ENCODE peak calls at places on chromosome X, in ten cellular contexts. R is body of pancreas, Z is vagina, L is heart left ventricle, B is prostate gland, K is ovary, W is IMR-90, E is breast epithelium, P is stomach, F is right lobe of liver. Q is an unnamed sample.

GRCh38 chrX:31168596-31168995 is 96.8 kb upstream of the FTHL17 start:
- DNase-seq in R (no peak), Z (no peak), L (no peak), B (no peak), K (no peak), W (no peak), E (no peak), P (no peak), F (no peak), Q (no peak)

GRCh38 chrX:8405631-8406030 is 59.0 kb upstream of the VCX3B start:
- DNase-seq in R (no peak), Z (no peak), L (no peak), B (no peak), K (no peak), W (no peak), E (no peak), P (no peak), F (no peak), Q (no peak)

GRCh38 chrX:9587551-9588096 is 122.8 kb downstream of the TBL1X start:
- DNase-seq in R (no peak), Z (no peak), L (no peak), B (no peak), K (no peak), W (no peak), E (no peak), P (no peak), F (no peak), Q (no peak)

GRCh38 chrX:14865201-14865600 is 7.7 kb downstream of the FANCB start:
- DNase-seq in R (no peak), Z (no peak), L (no peak), B (no peak), K (no peak), W (peak; percentile 41), E (no peak), P (no peak), F (no peak), Q (no peak)

GRCh38 chrX:113305496-113305895 is 464.9 kb upstream of the AMOT start:
- DNase-seq in R (no peak), Z (no peak), L (no peak), B (no peak), K (no peak), W (peak; percentile 4), E (no peak), P (no peak), F (no peak), Q (no peak)

GRCh38 chrX:85851418-85851817 is 195.9 kb downstream of the CHM start:
- DNase-seq in R (peak; percentile 15), Z (no peak), L (no peak), B (peak; percentile 4), K (no peak), W (peak; percentile 3), E (no peak), P (peak; percentile 28), F (peak; percentile 51), Q (peak; percentile 26)

GRCh38 chrX:120617996-120618630 is 11.7 kb downstream of the C1GALT1C1 start:
- DNase-seq in R (no peak), Z (no peak), L (no peak), B (no peak), K (no peak), W (no peak), E (no peak), P (no peak), F (no peak), Q (no peak)

GRCh38 chrX:5681159-5681558 is 547.5 kb downstream of the NLGN4X start:
- DNase-seq in R (no peak), Z (no peak), L (no peak), B (no peak), K (no peak), W (no peak), E (no peak), P (no peak), F (no peak), Q (no peak)

GRCh38 chrX:53184836-53185235 is 40.2 kb downstream of the KDM5C start:
- DNase-seq in R (no peak), Z (no peak), L (no peak), B (no peak), K (no peak), W (peak; percentile 65), E (no peak), P (no peak), F (no peak), Q (no peak)

GRCh38 chrX:38862100-38862499 is 60.8 kb downstream of the MID1IP1 start:
- DNase-seq in R (no peak), Z (no peak), L (no peak), B (no peak), K (no peak), W (no peak), E (no peak), P (no peak), F (no peak), Q (no peak)
- H3K36me3 ChIP-seq in R (no peaks in the 10 kb centered on the region), Z (no peaks in the 10 kb centered on the region), L (no peaks in the 10 kb centered on the region), B (no peaks in the 10 kb centered on the region), K (no peaks in the 10 kb centered on the region), W (no peaks in the 10 kb centered on the region), E (no peaks in the 10 kb centered on the region), P (no peaks in the 10 kb centered on the region), F (no peaks in the 10 kb centered on the region), Q (no peaks in the 10 kb centered on the region)

GRCh38 chrX:47571215-47571614 is 10.2 kb downstream of the ARAF start:
- DNase-seq in R (no peak), Z (no peak), L (no peak), B (no peak), K (no peak), W (no peak), E (no peak), P (no peak), F (no peak), Q (no peak)

GRCh38 chrX:47572773-47573333 is 9.4 kb upstream of the TIMP1 start:
- DNase-seq in R (no peak), Z (no peak), L (no peak), B (no peak), K (no peak), W (no peak), E (no peak), P (no peak), F (no peak), Q (no peak)

GRCh38 chrX:47570794-47571193 is 9.8 kb downstream of the ARAF start:
- DNase-seq in R (no peak), Z (no peak), L (no peak), B (no peak), K (no peak), W (no peak), E (no peak), P (no peak), F (no peak), Q (no peak)

GRCh38 chrX:47573334-47574095 is 8.7 kb upstream of the TIMP1 start:
- DNase-seq in R (peak; percentile 17), Z (no peak), L (peak; percentile 58), B (peak; percentile 14), K (peak; percentile 81), W (peak; percentile 73), E (no peak), P (no peak), F (no peak), Q (peak; percentile 47)

GRCh38 chrX:47571896-47572295 is 10.3 kb upstream of the TIMP1 start:
- DNase-seq in R (no peak), Z (no peak), L (no peak), B (no peak), K (no peak), W (no peak), E (no peak), P (no peak), F (no peak), Q (no peak)
- TF ChIP-seq POLR2A in R (no peak), Z (no peak), L (no peak), B (no peak), K (no peak), W (no peak), E (no peak), P (no peak), F (no peak), Q (no peak)

DNA sequence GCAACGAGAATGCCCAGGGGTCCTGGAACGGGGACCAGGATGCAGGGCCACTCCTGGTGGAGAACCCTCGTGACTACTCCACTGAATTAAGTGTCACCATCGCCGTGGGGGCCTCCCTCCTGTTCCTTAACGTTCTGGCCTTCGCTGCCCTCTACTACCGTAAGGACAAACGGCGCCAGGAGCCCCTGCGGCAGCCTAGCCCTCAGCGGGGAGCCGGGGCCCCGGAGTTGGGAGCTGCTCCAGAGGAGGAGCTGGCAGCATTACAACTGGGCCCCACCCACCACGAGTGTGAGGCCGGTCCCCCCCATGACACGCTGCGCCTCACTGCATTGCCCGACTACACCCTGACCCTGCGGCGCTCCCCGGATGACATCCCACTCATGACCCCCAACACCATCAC is 24.9 kb downstream of the NLGN3 start:
- DNase-seq in R (no peak), Z (no peak), L (no peak), B (no peak), K (no peak), W (no peak), E (no peak), P (no peak), F (no peak), Q (no peak)
- TF ChIP-seq CTCF in R (no peak), Z (no peak), L (no peak), B (no peak), K (no peak), W (no peak), E (no peak), P (no peak), F (no peak), Q (no peak)

GRCh38 chrX:45758738-45759397 is 558.2 kb upstream of the DIPK2B start:
- DNase-seq in R (no peak), Z (no peak), L (no peak), B (no peak), K (no peak), W (peak; percentile 49), E (no peak), P (no peak), F (no peak), Q (no peak)

GRCh38 chrX:45762699-45763647 is 562.3 kb upstream of the DIPK2B start:
- DNase-seq in R (no peak), Z (no peak), L (no peak), B (no peak), K (no peak), W (no peak), E (no peak), P (no peak), F (no peak), Q (no peak)

GRCh38 chrX:45758319-45758718 is 557.6 kb upstream of the DIPK2B start:
- DNase-seq in R (peak; percentile 17), Z (no peak), L (no peak), B (no peak), K (no peak), W (peak; percentile 93), E (no peak), P (no peak), F (no peak), Q (peak; percentile 17)

GRCh38 chrX:45761920-45762319 is 561.2 kb upstream of the DIPK2B start:
- DNase-seq in R (no peak), Z (no peak), L (no peak), B (no peak), K (no peak), W (no peak), E (no peak), P (no peak), F (no peak), Q (no peak)

DNA sequence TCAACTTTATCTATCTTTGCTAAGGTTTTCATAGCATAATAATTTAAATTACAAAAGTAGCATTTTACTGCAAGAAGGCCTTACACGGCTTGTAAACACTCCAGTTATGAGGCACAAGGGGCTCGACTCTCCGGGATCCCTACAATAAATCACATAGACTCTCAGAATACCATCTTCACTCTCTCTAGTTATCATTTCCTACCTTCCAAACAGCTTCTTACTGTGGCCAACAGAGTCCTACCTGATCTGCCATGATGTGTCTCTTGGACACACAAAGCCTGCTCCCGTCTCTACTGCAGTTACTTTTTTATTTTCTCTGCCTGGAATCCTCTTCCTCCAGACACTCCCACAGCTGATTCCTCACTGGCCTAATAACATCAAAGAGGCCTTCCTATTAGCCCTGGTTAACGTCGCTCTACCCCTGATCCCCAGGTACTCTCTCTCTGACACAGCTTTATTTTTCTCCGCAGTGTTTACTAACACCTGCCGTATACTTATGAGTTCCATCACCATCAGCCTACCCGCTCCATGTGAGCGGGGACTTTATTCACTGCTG is 559.6 kb upstream of the DIPK2B start:
- DNase-seq in R (no peak), Z (no peak), L (no peak), B (no peak), K (no peak), W (no peak), E (no peak), P (no peak), F (no peak), Q (no peak)
- H3K36me3 ChIP-seq in R (no peaks in the 10 kb centered on the region), Z (no peaks in the 10 kb centered on the region), L (no peaks in the 10 kb centered on the region), B (no peaks in the 10 kb centered on the region), K (no peaks in the 10 kb centered on the region), W (peaks cover 21% of the 10 kb centered on the region), E (no peaks in the 10 kb centered on the region), P (no peaks in the 10 kb centered on the region), F (no peaks in the 10 kb centered on the region), Q (no peaks in the 10 kb centered on the region)

Q was measured in transverse colon.